ENCODE peak calls at places on chromosomes 6 and 20, in nine cellular contexts. G, K, A, V, P, N, L, U and X are unnamed samples.
A peak's percentile ranks its signal among the peaks of the same experiment; 100 is the strongest.

GRCh38 chr20:3777726-3778629 is 3.3 kb downstream of the SPEF1 start:
- DNase-seq in G (no peak), K (peak; percentile 79), A (no peak), V (peak; percentile 63), P (peak; percentile 24), N (no peak), L (peak; percentile 64), U (no peak), X (no peak)

GRCh38 chr20:56893206-56893605 is 264.1 kb downstream of the TFAP2C start:
- DNase-seq in G (no peak), K (no peak), A (no peak), V (no peak), P (no peak), N (no peak), L (peak; percentile 3), U (no peak), X (no peak)

GRCh38 chr6:112443666-112444065 is 96.5 kb downstream of the RFPL4B start:
- DNase-seq in G (no peak), K (peak; percentile 70), A (no peak), V (no peak), P (no peak), N (peak; percentile 53), L (peak; percentile 64), U (peak; percentile 68), X (peak; percentile 12)

GRCh38 chr6:87706187-87706966 is 4.3 kb upstream of the AKIRIN2 start:
- DNase-seq in G (no peak), K (no peak), A (no peak), V (peak; percentile 22), P (peak; percentile 72), N (no peak), L (peak; percentile 91), U (peak; percentile 44), X (peak; percentile 49)

GRCh38 chr6:156919370-156919769 is 142.2 kb downstream of the ARID1B start:
- DNase-seq in G (no peak), K (no peak), A (no peak), V (no peak), P (no peak), N (no peak), L (no peak), U (no peak), X (no peak)

GRCh38 chr6:52162940-52163908 is 23.0 kb upstream of the IL17A start:
- DNase-seq in G (no peak), K (no peak), A (no peak), V (peak; percentile 31), P (peak; percentile 75), N (peak; percentile 1), L (peak; percentile 28), U (peak; percentile 59), X (peak; percentile 74)

GRCh38 chr20:11716945-11717248 is 200.8 kb upstream of the BTBD3 start:
- DNase-seq in G (no peak), K (no peak), A (no peak), V (no peak), P (no peak), N (no peak), L (no peak), U (no peak), X (no peak)

GRCh38 chr6:7137335-7138106 is 29.8 kb downstream of the RREB1 start:
- DNase-seq in G (no peak), K (peak; percentile 65), A (peak; percentile 15), V (no peak), P (no peak), N (no peak), L (peak; percentile 83), U (peak; percentile 61), X (no peak)

GRCh38 chr6:104704191-104704590 is 155.5 kb downstream of the HACE1 start:
- DNase-seq in G (no peak), K (no peak), A (no peak), V (no peak), P (peak; percentile 16), N (no peak), L (no peak), U (no peak), X (no peak)

GRCh38 chr6:31498748-31499147 is 803 bp downstream of the MICB start:
- DNase-seq in G (no peak), K (no peak), A (no peak), V (no peak), P (peak; percentile 31), N (no peak), L (no peak), U (no peak), X (no peak)

GRCh38 chr20:23257848-23258746 is 92.5 kb upstream of the NXT1 start:
- DNase-seq in G (no peak), K (peak; percentile 40), A (no peak), V (peak; percentile 80), P (peak; percentile 74), N (peak; percentile 59), L (peak; percentile 90), U (peak; percentile 88), X (peak; percentile 81)

GRCh38 chr20:33882481-33882880 is 71.3 kb downstream of the CHMP4B start:
- DNase-seq in G (no peak), K (no peak), A (no peak), V (no peak), P (no peak), N (no peak), L (no peak), U (no peak), X (no peak)

GRCh38 chr20:38930242-38930569 is 4.0 kb downstream of the FAM83D start:
- DNase-seq in G (no peak), K (no peak), A (no peak), V (no peak), P (no peak), N (no peak), L (no peak), U (no peak), X (no peak)

GRCh38 chr6:141498980-141499379 is 633.7 kb upstream of the GJE1 start:
- DNase-seq in G (no peak), K (no peak), A (no peak), V (no peak), P (no peak), N (no peak), L (peak; percentile 59), U (no peak), X (no peak)

GRCh38 chr6:136547336-136547735 is 2.9 kb downstream of the MAP7 start:
- DNase-seq in G (no peak), K (no peak), A (no peak), V (peak; percentile 41), P (peak; percentile 65), N (no peak), L (peak; percentile 26), U (peak; percentile 58), X (peak; percentile 71)

GRCh38 chr20:50931306-50932015 is at the start of gene ADNP:
- DNase-seq in G (peak; percentile 82), K (peak; percentile 93), A (peak; percentile 86), V (peak; percentile 90), P (peak; percentile 89), N (peak; percentile 61), L (peak; percentile 90), U (peak; percentile 94), X (peak; percentile 73)

GRCh38 chr20:41177636-41178035 is 40.3 kb downstream of the PLCG1 start:
- DNase-seq in G (no peak), K (peak; percentile 60), A (no peak), V (peak; percentile 99), P (peak; percentile 85), N (peak; percentile 64), L (peak; percentile 95), U (peak; percentile 80), X (peak; percentile 95)

GRCh38 chr6:41373919-41374617 is 38.7 kb downstream of the NCR2 start:
- DNase-seq in G (no peak), K (no peak), A (no peak), V (no peak), P (no peak), N (no peak), L (peak; percentile 11), U (no peak), X (no peak)

GRCh38 chr20:46089076-46089337 is 755 bp downstream of the NCOA5 start:
- DNase-seq in G (peak; percentile 17), K (no peak), A (no peak), V (peak; percentile 53), P (no peak), N (no peak), L (no peak), U (no peak), X (no peak)

GRCh38 chr20:41428285-41428684 is 61.7 kb upstream of the EMILIN3 start:
- DNase-seq in G (no peak), K (no peak), A (no peak), V (peak; percentile 88), P (peak; percentile 54), N (peak; percentile 63), L (peak; percentile 78), U (peak; percentile 56), X (peak; percentile 88)

GRCh38 chr20:17571153-17571527 is 1.3 kb downstream of the DSTN start:
- DNase-seq in G (no peak), K (no peak), A (no peak), V (no peak), P (no peak), N (no peak), L (peak; percentile 34), U (peak; percentile 12), X (no peak)

GRCh38 chr6:124679392-124679791 is 282.8 kb upstream of the RNF217 start:
- DNase-seq in G (no peak), K (no peak), A (no peak), V (peak; percentile 1), P (no peak), N (no peak), L (peak; percentile 1), U (peak; percentile 92), X (no peak)

GRCh38 chr6:43355862-43356590 is 13.4 kb downstream of the ZNF318 start:
- DNase-seq in G (no peak), K (no peak), A (no peak), V (no peak), P (peak; percentile 15), N (no peak), L (peak; percentile 25), U (no peak), X (no peak)

GRCh38 chr6:52407467-52407866 is 12.7 kb upstream of the EFHC1 start:
- DNase-seq in G (no peak), K (no peak), A (no peak), V (peak; percentile 55), P (peak; percentile 79), N (no peak), L (peak; percentile 75), U (peak; percentile 60), X (peak; percentile 66)

GRCh38 chr6:83511901-83512681 is at the start of gene PRSS35:
- DNase-seq in G (no peak), K (peak; percentile 59), A (no peak), V (peak; percentile 29), P (peak; percentile 44), N (no peak), L (peak; percentile 52), U (peak; percentile 61), X (peak; percentile 51)

GRCh38 chr6:44404715-44405099 is 17.2 kb downstream of the CDC5L start:
- DNase-seq in G (no peak), K (no peak), A (no peak), V (no peak), P (no peak), N (no peak), L (no peak), U (no peak), X (no peak)

GRCh38 chr6:161374971-161375873 is 101.4 kb upstream of the AGPAT4 start:
- DNase-seq in G (no peak), K (peak; percentile 76), A (no peak), V (peak; percentile 45), P (peak; percentile 48), N (no peak), L (no peak), U (peak; percentile 50), X (peak; percentile 49)

GRCh38 chr20:58570181-58570859 is 55.1 kb upstream of the APCDD1L start:
- DNase-seq in G (no peak), K (no peak), A (no peak), V (no peak), P (no peak), N (no peak), L (no peak), U (no peak), X (no peak)

GRCh38 chr6:18741741-18742140 is 354.6 kb downstream of the RNF144B start:
- DNase-seq in G (no peak), K (no peak), A (no peak), V (no peak), P (no peak), N (no peak), L (no peak), U (no peak), X (no peak)

GRCh38 chr20:23434521-23435313 is 4.8 kb upstream of the CSTL1 start:
- DNase-seq in G (no peak), K (no peak), A (no peak), V (no peak), P (no peak), N (no peak), L (no peak), U (no peak), X (no peak)